ENCODE peak calls at places on chromosomes 3 and 15, in five cellular contexts. R is breast epithelium; D is effector memory CD4-positive, alpha-beta T cell; B is colonic mucosa; K is fibroblast of lung. S is an unnamed sample. For H3K27me3, the result is how much of the 10 kb centered on the place peaks cover.

GRCh38 chr3:142645236-142645793 is 49.1 kb downstream of the PLS1 start:
- DNase-seq in R (no peak), D (no peak), B (no peak), K (peak), S (no peak)

GRCh38 chr3:53773586-53774368 is 72.4 kb downstream of the CHDH start:
- DNase-seq in R (no peak), D (no peak), B (no peak), K (peak), S (no peak)

GRCh38 chr3:72448375-72448823 is 399.8 kb downstream of the SHQ1 start:
- DNase-seq in R (no peak), D (no peak), B (no peak), K (no peak), S (no peak)

GRCh38 chr15:101256756-101257155 is 4.9 kb upstream of the CHSY1 start:
- DNase-seq in R (no peak), D (no peak), B (no peak), K (no peak), S (no peak)

GRCh38 chr3:178847170-178847569 is 224.4 kb downstream of the ZMAT3 start:
- DNase-seq in R (no peak), D (no peak), B (no peak), K (peak), S (no peak)

GRCh38 chr3:25689226-25689625 is 24.5 kb upstream of the TOP2B start:
- DNase-seq in R (no peak), D (no peak), B (no peak), K (no peak), S (no peak)

GRCh38 chr3:46673151-46674030 is 20.1 kb downstream of the ALS2CL start:
- DNase-seq in R (peak), D (no peak), B (no peak), K (no peak), S (peak)

GRCh38 chr3:53261712-53262111 is 5.9 kb upstream of the TKT start:
- DNase-seq in R (no peak), D (no peak), B (no peak), K (no peak), S (no peak)

GRCh38 chr15:66884661-66885237 is 180.7 kb upstream of the SMAD3 start:
- DNase-seq in R (no peak), D (no peak), B (peak), K (no peak), S (no peak)

GRCh38 chr3:15387171-15387581 is 40.2 kb downstream of the METTL6 start:
- DNase-seq in R (no peak), D (no peak), B (no peak), K (peak), S (no peak)

GRCh38 chr3:52339612-52340011 is 23.5 kb downstream of the DNAH1 start:
- DNase-seq in R (no peak), D (peak), B (peak), K (peak), S (no peak)

GRCh38 chr3:139653582-139653981 is 24.2 kb downstream of the NMNAT3 start:
- DNase-seq in R (no peak), D (no peak), B (peak), K (no peak), S (no peak)

GRCh38 chr3:4670352-4670751 is 177.2 kb downstream of the ITPR1 start:
- DNase-seq in R (no peak), D (no peak), B (no peak), K (no peak), S (no peak)

GRCh38 chr3:118636841-118637240 is 397.8 kb downstream of the IGSF11 start:
- DNase-seq in R (no peak), D (no peak), B (no peak), K (no peak), S (no peak)

GRCh38 chr3:193772389-193772788 is 179.4 kb downstream of the OPA1 start:
- DNase-seq in R (no peak), D (no peak), B (no peak), K (no peak), S (no peak)

GRCh38 chr15:72861511-72861910 is 78.0 kb upstream of the ADPGK start:
- DNase-seq in R (no peak), D (no peak), B (no peak), K (no peak), S (no peak)

GRCh38 chr3:129504471-129505100 is 23.9 kb upstream of the RHO start:
- DNase-seq in R (no peak), D (no peak), B (no peak), K (no peak), S (no peak)

GRCh38 chr3:43206632-43207031 is 79.7 kb upstream of the SNRK start:
- DNase-seq in R (no peak), D (no peak), B (no peak), K (no peak), S (no peak)

GRCh38 chr3:197031315-197032285 is 2.0 kb upstream of the MELTF start:
- DNase-seq in R (no peak), D (no peak), B (peak), K (peak), S (no peak)

DNA sequence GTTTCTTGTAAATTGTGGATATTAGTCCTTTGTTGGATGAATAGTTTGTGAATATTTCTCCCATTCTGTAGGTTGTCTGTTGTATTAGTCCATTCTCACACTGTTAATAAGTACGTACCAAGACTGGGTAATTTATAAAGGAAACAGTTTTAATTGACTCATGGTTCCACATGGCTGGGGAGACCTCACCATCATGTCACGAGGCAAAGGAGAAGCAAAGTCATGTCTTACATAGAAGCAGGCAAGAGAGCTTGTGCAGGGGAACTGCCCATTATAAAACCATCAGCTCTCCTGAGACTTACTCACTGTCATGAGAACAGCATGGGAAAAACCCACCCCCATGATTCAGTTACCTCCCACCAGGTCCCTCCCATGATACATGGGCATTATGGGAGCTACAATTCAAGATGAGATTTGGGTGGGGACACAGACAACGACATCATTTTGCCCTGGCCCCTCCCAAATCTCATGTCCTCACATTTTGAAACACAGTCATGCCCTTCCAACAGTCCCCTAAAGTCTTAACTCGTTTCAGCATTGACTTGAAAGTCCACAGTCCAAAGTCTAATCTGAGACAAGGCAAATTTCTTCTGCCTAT is 133.2 kb downstream of the LMLN start:
- DNase-seq in R (no peak), D (no peak), B (no peak), K (no peak), S (no peak)
- H3K27me3 ChIP-seq in R (under half), D (under half), B (under half), K (under half), S (half or more)

DNA sequence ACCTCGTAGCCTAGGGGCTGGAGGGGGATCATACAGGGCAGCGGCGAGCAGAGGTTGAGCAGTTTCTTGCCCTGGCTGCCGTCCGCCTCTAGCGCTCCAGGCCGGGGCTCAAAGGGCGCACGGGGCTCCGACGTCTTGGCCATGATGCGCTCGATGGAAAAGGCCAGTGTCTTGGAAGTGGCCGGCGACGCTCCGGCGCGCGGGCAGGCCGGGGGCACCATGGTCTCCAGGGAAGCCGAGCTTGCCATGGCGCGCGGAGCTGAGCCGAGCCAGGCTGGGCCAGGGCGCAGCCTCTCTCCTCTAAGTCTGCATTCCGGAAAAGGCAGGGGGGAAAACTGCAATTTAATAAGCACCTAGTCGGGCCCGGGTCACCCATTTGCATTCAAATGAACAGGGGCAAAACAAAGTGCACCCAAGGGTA is 719 bp downstream of the FEZF2 start:
- DNase-seq in R (no peak), D (no peak), B (no peak), K (peak), S (no peak)
- H3K27me3 ChIP-seq in R (half or more), D (under half), B (half or more), K (half or more), S (half or more)

GRCh38 chr3:37729119-37729518 is 132.6 kb upstream of the CTDSPL start:
- DNase-seq in R (no peak), D (no peak), B (no peak), K (peak), S (no peak)
- H3K27me3 ChIP-seq in R (under half), D (under half), B (under half), K (under half), S (under half)

DNA sequence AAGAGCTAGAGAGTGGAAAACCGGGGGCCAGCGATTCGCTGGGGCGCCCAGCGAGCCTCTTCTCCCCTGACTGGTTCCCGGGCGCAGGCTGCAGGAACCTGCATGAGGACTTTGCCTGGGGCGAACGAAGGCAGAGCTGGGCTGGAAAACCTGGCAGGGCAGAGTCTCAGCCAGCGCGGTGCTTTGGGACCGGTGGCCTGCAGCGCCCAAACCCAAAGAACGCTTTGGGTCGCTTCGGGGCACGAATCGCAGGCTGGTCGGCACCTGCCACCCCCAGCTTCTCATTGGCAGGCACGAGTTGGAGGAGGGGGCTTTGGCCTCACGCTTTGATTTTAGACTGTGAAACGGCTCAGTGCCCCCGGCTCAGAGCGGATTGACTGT is 3.0 kb downstream of the ONECUT1 start:
- DNase-seq in R (no peak), D (no peak), B (no peak), K (no peak), S (no peak)
- H3K27me3 ChIP-seq in R (half or more), D (half or more), B (half or more), K (half or more), S (half or more)

GRCh38 chr3:137771401-137772230 is 7.5 kb downstream of the SOX14 start:
- DNase-seq in R (no peak), D (no peak), B (no peak), K (no peak), S (no peak)

GRCh38 chr3:137772231-137772617 is 8.1 kb downstream of the SOX14 start:
- DNase-seq in R (no peak), D (no peak), B (no peak), K (no peak), S (no peak)

GRCh38 chr3:137769321-137770065 is 5.4 kb downstream of the SOX14 start:
- DNase-seq in R (no peak), D (no peak), B (no peak), K (no peak), S (no peak)

GRCh38 chr3:137770066-137770805 is 6.1 kb downstream of the SOX14 start:
- DNase-seq in R (no peak), D (no peak), B (no peak), K (no peak), S (no peak)

DNA sequence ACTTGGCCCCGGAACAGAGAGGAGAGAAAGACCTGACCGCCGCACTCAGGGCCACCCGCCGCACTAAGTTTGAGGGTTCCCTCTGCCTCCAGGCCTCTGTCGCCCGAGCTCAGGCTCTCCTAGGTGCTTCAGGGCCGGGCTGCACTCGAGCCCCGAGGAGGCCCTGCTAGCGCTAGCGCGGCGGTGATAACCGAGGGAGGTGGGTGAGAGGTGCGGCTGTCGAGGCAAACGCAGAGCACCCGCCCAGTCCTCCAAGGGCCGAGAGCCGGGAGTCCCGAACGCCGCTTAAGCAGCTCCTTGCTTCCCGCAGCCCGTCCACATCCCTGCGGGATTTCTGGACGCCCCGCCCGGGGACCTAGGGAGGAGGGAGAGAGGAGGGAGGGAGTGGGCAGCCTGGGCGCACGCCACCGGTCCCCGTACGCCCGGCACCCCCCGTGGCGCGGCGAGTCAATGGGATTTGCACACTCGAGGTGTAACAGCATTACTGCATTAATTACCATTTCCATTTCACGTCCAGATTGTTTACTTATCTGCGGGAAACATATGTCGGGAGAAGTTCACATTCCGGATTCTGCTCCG is 6.8 kb downstream of the SOX14 start:
- DNase-seq in R (no peak), D (no peak), B (no peak), K (no peak), S (no peak)
- H3K27me3 ChIP-seq in R (half or more), D (under half), B (half or more), K (half or more), S (half or more)

DNA sequence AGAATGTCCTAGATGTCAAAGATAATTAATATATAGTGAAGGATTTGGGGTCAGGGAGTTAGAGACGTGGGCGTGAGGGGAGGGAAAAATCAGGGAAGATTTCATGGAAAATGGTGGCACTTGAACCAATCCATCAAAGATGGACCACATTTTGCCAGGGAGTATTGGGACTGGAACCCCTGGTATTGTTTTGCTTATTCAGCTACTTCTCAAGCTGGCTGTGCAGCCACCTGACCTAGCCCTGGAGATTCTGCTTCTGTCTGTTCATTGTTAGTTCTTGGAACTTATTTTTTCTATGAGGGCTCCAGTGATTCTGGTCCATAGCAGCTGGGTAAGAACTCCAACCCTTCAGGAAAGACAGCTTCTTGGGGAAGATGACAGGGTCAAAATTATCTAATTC is 3.3 kb upstream of the THRB start:
- DNase-seq in R (no peak), D (no peak), B (no peak), K (no peak), S (no peak)
- H3K27me3 ChIP-seq in R (under half), D (under half), B (under half), K (under half), S (under half)

GRCh38 chr3:70072180-70072579 is 72.6 kb downstream of the SAMMSON start:
- DNase-seq in R (no peak), D (no peak), B (no peak), K (no peak), S (no peak)

GRCh38 chr3:70067860-70068479 is 68.4 kb downstream of the SAMMSON start:
- DNase-seq in R (no peak), D (no peak), B (no peak), K (peak), S (no peak)

GRCh38 chr3:70072754-70073153 is 73.2 kb downstream of the SAMMSON start:
- DNase-seq in R (no peak), D (no peak), B (no peak), K (no peak), S (no peak)

GRCh38 chr3:70069557-70069956 is 70.0 kb downstream of the SAMMSON start:
- DNase-seq in R (no peak), D (no peak), B (no peak), K (no peak), S (no peak)

DNA sequence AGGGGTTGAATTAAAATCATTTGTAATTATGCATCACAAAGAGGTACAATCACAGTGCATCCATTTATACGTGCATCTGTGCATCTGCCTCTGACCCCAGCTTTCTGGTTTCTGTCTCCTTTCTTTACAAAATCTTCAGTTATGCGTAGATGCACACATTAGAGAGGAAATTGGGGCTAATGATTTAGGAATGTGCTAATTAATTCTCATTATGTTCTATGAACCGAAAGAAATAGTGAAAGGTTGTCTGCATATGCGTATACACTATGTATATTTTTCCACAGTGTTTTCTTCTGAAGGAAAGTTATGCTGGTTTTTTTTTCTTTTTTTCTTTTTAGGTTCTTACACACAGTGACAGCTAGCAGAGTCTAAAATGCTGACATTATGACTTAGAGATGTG is 71.6 kb downstream of the SAMMSON start:
- DNase-seq in R (no peak), D (no peak), B (no peak), K (no peak), S (no peak)
- H3K27me3 ChIP-seq in R (under half), D (under half), B (under half), K (under half), S (under half)

DNA sequence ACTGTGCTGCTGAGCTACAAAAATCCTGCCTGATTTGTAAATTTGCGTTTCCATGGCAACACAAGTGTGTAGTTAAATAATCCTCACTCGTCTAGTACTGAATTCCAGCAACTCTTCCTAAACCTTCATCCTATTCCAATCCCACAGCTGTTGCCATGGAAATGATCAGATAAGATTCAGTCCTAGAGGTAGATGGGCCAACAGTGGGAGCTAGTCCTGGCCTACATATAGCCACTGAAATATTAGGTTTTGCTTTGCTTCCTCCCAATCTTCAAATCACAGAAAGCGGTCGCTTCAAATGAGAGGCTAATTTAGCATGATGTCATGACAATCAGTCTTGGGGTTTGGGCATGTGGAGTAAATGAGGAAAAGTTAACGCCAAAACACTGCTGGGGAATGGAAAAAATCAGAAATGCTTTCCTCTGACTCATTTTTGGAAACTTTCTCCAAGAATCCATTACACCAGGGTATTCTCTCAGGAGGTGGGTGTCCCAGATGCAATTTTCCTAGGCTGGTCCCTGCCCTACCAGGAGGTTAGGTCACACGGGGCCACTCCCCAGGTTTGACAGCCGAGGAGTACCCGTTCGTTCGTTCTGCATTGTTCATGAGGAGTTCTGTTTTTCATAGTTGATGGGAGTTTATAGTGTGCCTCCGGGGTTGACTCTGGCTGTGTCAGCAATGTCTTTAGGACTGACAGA is 159.2 kb upstream of the SLCO3A1 start:
- DNase-seq in R (no peak), D (no peak), B (peak), K (peak), S (peak)
- H3K27me3 ChIP-seq in R (under half), D (under half), B (under half), K (under half), S (under half)